ENCODE peak calls at places on chromosome 22, in ten cellular contexts. One of them, this sample, is unnamed.

GRCh38 chr22:27264184-27264583 is 537.4 kb downstream of the MN1 start:
- DNase-seq in esophagus squamous epithelium: no peak
- DNase-seq in Peyer's patch: no peak
- DNase-seq in HCT116: no peak
- DNase-seq in breast epithelium: no peak
- DNase-seq in right lobe of liver: no peak
- DNase-seq in A549: no peak
- DNase-seq in K562: no peak
- DNase-seq in heart left ventricle: no peak
- DNase-seq in ovary: no peak
- DNase-seq in this sample: no peak

GRCh38 chr22:23220485-23221350 is 40.4 kb downstream of the BCR start:
- DNase-seq in breast epithelium: no peak
- DNase-seq in HCT116: no peak
- DNase-seq in heart left ventricle: peak
- DNase-seq in right lobe of liver: no peak
- DNase-seq in A549: no peak
- DNase-seq in esophagus squamous epithelium: no peak
- DNase-seq in ovary: no peak
- DNase-seq in Peyer's patch: peak
- DNase-seq in K562: no peak
- DNase-seq in this sample: no peak

GRCh38 chr22:49370841-49371301 is 456.8 kb downstream of the BRD1 start:
- DNase-seq in ovary: no peak
- DNase-seq in K562: no peak
- DNase-seq in right lobe of liver: no peak
- DNase-seq in HCT116: no peak
- DNase-seq in breast epithelium: no peak
- DNase-seq in esophagus squamous epithelium: no peak
- DNase-seq in A549: no peak
- DNase-seq in Peyer's patch: no peak
- DNase-seq in heart left ventricle: no peak
- DNase-seq in this sample: no peak

GRCh38 chr22:25051983-25052710 is 99.6 kb downstream of the KIAA1671 start:
- DNase-seq in HCT116: no peak
- DNase-seq in heart left ventricle: peak
- DNase-seq in esophagus squamous epithelium: no peak
- DNase-seq in A549: no peak
- DNase-seq in K562: no peak
- DNase-seq in right lobe of liver: peak
- DNase-seq in Peyer's patch: peak
- DNase-seq in breast epithelium: no peak
- DNase-seq in ovary: no peak
- DNase-seq in this sample: peak

GRCh38 chr22:39556970-39557811 is 13.4 kb upstream of the CACNA1I start:
- DNase-seq in breast epithelium: no peak
- DNase-seq in A549: peak
- DNase-seq in K562: peak
- DNase-seq in heart left ventricle: no peak
- DNase-seq in HCT116: no peak
- DNase-seq in ovary: no peak
- DNase-seq in esophagus squamous epithelium: no peak
- DNase-seq in right lobe of liver: no peak
- DNase-seq in Peyer's patch: no peak
- DNase-seq in this sample: peak

GRCh38 chr22:43911351-43911750 is 12.3 kb upstream of the PNPLA3 start:
- DNase-seq in Peyer's patch: no peak
- DNase-seq in A549: no peak
- DNase-seq in breast epithelium: no peak
- DNase-seq in HCT116: no peak
- DNase-seq in right lobe of liver: no peak
- DNase-seq in esophagus squamous epithelium: no peak
- DNase-seq in ovary: no peak
- DNase-seq in heart left ventricle: no peak
- DNase-seq in K562: no peak
- DNase-seq in this sample: no peak

GRCh38 chr22:40396882-40397281 is 26.5 kb downstream of the SGSM3 start:
- DNase-seq in HCT116: no peak
- DNase-seq in K562: no peak
- DNase-seq in ovary: no peak
- DNase-seq in A549: no peak
- DNase-seq in esophagus squamous epithelium: no peak
- DNase-seq in breast epithelium: peak
- DNase-seq in right lobe of liver: no peak
- DNase-seq in heart left ventricle: no peak
- DNase-seq in Peyer's patch: no peak
- DNase-seq in this sample: no peak

GRCh38 chr22:27810566-27810965 is 9.0 kb upstream of the MN1 start:
- DNase-seq in K562: no peak
- DNase-seq in HCT116: no peak
- DNase-seq in right lobe of liver: peak
- DNase-seq in A549: no peak
- DNase-seq in esophagus squamous epithelium: no peak
- DNase-seq in heart left ventricle: peak
- DNase-seq in Peyer's patch: no peak
- DNase-seq in ovary: peak
- DNase-seq in breast epithelium: no peak
- DNase-seq in this sample: peak

DNA sequence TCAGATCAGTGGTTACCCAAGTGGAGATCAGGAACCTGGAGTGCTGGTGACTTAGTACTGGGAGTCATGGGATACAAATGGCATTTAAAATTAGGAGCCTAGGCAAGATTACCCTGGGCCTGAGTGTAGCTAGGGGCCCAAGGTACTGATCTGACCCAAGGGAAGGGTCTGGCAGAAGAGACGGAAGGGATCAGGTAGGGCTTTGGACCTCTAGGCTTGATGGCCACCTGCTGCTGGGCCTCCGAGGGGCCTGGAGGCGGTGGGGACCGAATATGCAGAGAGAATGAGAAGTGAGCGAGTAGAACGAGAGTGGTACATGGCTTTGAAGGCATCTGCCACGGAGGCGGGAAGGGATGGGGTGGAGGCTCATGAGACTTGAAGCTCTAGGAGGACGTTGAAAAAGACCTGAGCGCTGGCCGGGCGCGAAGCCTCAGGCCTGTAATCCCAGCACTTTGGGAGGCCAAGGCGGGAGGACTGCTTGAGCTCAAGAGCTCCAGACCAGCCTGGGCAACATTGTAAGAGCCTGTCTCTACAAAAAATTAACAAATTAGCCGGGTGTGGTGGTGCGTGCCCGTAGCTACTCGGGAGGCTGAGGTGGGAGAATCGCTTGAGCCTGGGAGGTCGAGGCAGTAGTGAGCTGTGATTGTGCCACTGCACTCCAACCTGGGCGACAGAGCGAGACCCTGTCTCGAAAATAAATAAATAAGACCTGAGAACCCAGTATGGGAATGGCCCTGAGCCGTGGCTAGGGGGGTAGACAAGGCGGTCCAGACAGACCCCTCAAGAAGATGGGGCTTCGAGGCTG is 563 bp upstream of the PPIL2 start:
- DNase-seq in A549: no peak
- DNase-seq in HCT116: no peak
- DNase-seq in breast epithelium: no peak
- DNase-seq in heart left ventricle: no peak
- DNase-seq in Peyer's patch: no peak
- DNase-seq in esophagus squamous epithelium: no peak
- DNase-seq in K562: no peak
- DNase-seq in ovary: no peak
- DNase-seq in right lobe of liver: no peak
- DNase-seq in this sample: no peak
- H3K27ac ChIP-seq in A549: peak
- H3K27ac ChIP-seq in HCT116: peak
- H3K27ac ChIP-seq in breast epithelium: peak
- H3K27ac ChIP-seq in heart left ventricle: peak
- H3K27ac ChIP-seq in Peyer's patch: peak
- H3K27ac ChIP-seq in esophagus squamous epithelium: peak
- H3K27ac ChIP-seq in K562: peak
- H3K27ac ChIP-seq in ovary: peak
- H3K27ac ChIP-seq in right lobe of liver: peak
- H3K27ac ChIP-seq in this sample: peak

DNA sequence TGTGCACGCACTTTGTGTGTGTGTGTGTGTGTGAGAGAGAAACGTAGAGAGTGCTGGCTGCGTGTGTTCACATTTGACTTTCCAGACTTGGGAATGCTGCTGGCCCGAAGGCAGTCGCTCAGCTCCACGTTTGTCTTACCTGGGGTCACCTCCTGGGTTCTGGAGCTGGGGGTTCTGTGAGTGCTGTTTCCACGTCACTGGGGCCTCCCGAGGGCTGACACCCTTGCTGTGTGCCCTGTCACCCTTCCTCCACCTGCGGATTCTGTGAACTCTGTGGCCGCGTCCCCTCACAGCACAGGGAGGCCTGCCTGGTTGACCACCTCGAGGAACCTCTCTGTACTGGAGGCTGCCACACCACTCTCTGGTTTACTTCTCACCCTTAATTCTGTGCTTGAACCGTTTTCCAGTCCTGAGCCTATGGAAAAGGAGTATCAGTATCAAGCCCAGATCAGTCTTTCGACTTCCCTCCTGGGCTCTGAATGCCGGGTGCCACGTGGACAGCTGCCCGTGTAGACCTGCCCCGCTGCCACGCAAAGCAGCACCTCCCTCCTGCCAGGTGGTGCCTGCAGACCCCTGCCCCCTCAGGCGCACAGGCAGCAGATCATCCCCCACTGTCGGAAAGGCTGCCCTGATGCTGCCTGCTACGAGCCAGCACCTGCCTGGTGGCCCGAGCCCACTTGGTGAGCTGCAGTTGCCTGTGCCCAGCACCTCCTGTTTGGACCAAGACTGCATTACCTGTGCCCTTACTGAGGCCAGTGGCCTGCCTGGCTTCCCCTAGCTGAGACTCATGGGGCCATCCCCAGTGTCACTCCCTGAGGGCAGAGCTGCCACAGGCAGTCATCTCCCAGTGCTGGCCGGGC is 233.3 kb downstream of the TBC1D22A start:
- DNase-seq in HCT116: no peak
- DNase-seq in breast epithelium: no peak
- DNase-seq in ovary: no peak
- DNase-seq in K562: no peak
- DNase-seq in Peyer's patch: no peak
- DNase-seq in heart left ventricle: no peak
- DNase-seq in esophagus squamous epithelium: no peak
- DNase-seq in A549: no peak
- DNase-seq in right lobe of liver: no peak
- DNase-seq in this sample: no peak
- TF ChIP-seq POLR2A in HCT116: no peak
- TF ChIP-seq POLR2A in breast epithelium: no peak
- TF ChIP-seq POLR2A in ovary: no peak
- TF ChIP-seq POLR2A in K562: no peak
- TF ChIP-seq POLR2A in Peyer's patch: no peak
- TF ChIP-seq POLR2A in heart left ventricle: no peak
- TF ChIP-seq POLR2A in esophagus squamous epithelium: no peak
- TF ChIP-seq POLR2A in A549: no peak
- TF ChIP-seq POLR2A in right lobe of liver: no peak
- TF ChIP-seq POLR2A in this sample: no peak

GRCh38 chr22:20457506-20458240 is 20.0 kb upstream of the SCARF2 start:
- DNase-seq in esophagus squamous epithelium: no peak
- DNase-seq in K562: no peak
- DNase-seq in A549: no peak
- DNase-seq in heart left ventricle: no peak
- DNase-seq in HCT116: no peak
- DNase-seq in right lobe of liver: no peak
- DNase-seq in ovary: no peak
- DNase-seq in breast epithelium: no peak
- DNase-seq in Peyer's patch: no peak
- DNase-seq in this sample: no peak

GRCh38 chr22:20453222-20453621 is 15.6 kb upstream of the SCARF2 start:
- DNase-seq in ovary: no peak
- DNase-seq in A549: no peak
- DNase-seq in right lobe of liver: no peak
- DNase-seq in Peyer's patch: no peak
- DNase-seq in esophagus squamous epithelium: no peak
- DNase-seq in breast epithelium: no peak
- DNase-seq in HCT116: no peak
- DNase-seq in heart left ventricle: no peak
- DNase-seq in K562: no peak
- DNase-seq in this sample: no peak

GRCh38 chr22:20456064-20456721 is 18.6 kb upstream of the SCARF2 start:
- DNase-seq in breast epithelium: no peak
- DNase-seq in heart left ventricle: peak
- DNase-seq in esophagus squamous epithelium: no peak
- DNase-seq in right lobe of liver: peak
- DNase-seq in ovary: peak
- DNase-seq in Peyer's patch: peak
- DNase-seq in A549: peak
- DNase-seq in HCT116: peak
- DNase-seq in K562: peak
- DNase-seq in this sample: peak

GRCh38 chr22:20456722-20457076 is 19.1 kb upstream of the SCARF2 start:
- DNase-seq in ovary: no peak
- DNase-seq in heart left ventricle: no peak
- DNase-seq in HCT116: no peak
- DNase-seq in A549: no peak
- DNase-seq in K562: no peak
- DNase-seq in Peyer's patch: no peak
- DNase-seq in esophagus squamous epithelium: no peak
- DNase-seq in breast epithelium: no peak
- DNase-seq in right lobe of liver: no peak
- DNase-seq in this sample: no peak

DNA sequence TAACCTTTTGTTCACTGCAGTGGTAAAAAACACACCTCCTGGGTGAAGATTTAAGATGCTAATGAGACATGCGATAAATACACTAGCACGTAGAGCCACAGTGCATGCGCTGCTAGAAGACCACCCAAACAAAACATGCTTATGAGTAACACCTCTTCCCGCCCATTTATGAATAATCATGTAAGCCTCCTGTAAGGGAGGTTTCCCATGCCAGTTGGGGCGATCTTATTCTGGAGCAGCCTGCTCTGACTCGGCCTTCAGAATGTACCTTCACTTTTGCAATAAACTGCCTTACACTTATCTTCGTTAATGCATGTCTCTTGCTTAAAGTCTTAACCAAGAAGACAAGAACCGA is 18.1 kb upstream of the SCARF2 start:
- DNase-seq in heart left ventricle: no peak
- DNase-seq in Peyer's patch: no peak
- DNase-seq in K562: no peak
- DNase-seq in esophagus squamous epithelium: no peak
- DNase-seq in breast epithelium: no peak
- DNase-seq in HCT116: no peak
- DNase-seq in ovary: no peak
- DNase-seq in A549: no peak
- DNase-seq in right lobe of liver: no peak
- DNase-seq in this sample: no peak
- H3K27ac ChIP-seq in heart left ventricle: no peak
- H3K27ac ChIP-seq in Peyer's patch: no peak
- H3K27ac ChIP-seq in K562: no peak
- H3K27ac ChIP-seq in esophagus squamous epithelium: no peak
- H3K27ac ChIP-seq in breast epithelium: no peak
- H3K27ac ChIP-seq in HCT116: no peak
- H3K27ac ChIP-seq in ovary: no peak
- H3K27ac ChIP-seq in A549: no peak
- H3K27ac ChIP-seq in right lobe of liver: no peak
- H3K27ac ChIP-seq in this sample: no peak

DNA sequence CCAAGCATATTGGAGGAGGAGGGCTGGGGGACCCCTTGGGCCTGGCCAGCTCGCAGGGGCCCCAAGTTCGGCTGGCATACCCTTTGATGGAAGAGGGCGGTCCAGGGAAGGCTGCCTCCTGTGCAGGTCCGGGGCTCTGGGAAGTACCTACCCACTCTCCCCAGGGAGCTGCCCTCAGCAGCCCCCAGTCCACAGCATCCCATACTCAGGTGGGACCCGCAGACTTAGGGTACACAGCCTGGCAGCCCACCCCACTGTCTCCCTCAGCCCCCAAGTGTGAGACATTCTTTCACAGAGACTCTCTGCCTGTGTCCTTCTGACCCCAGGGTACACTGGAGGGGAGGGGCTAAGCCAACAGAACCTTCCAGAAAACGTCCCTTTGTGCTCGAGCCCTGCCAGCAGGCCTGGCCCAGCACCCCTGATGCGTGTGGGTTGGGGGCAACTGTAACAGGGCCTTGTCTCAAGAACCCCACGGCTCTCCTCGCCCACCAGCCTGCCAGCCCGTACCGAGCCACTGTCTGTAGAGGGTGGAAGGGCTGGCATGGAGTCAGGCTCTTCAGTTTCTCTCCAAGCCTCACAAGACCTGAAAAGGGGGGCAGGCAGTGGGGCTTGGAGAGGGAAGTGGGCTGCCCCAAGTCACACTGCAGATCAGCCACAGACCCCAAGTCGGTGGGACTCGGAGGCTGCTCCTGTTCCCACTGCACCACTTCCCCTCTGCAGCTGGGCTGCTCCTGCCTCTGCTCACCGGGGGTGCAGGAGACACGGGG is 7.0 kb upstream of the TNFRSF13C start:
- DNase-seq in breast epithelium: no peak
- DNase-seq in heart left ventricle: no peak
- DNase-seq in Peyer's patch: no peak
- DNase-seq in ovary: no peak
- DNase-seq in A549: no peak
- DNase-seq in K562: no peak
- DNase-seq in right lobe of liver: no peak
- DNase-seq in HCT116: no peak
- DNase-seq in esophagus squamous epithelium: no peak
- DNase-seq in this sample: no peak
- TF ChIP-seq POLR2A in breast epithelium: no peak
- TF ChIP-seq POLR2A in heart left ventricle: no peak
- TF ChIP-seq POLR2A in Peyer's patch: no peak
- TF ChIP-seq POLR2A in ovary: no peak
- TF ChIP-seq POLR2A in A549: no peak
- TF ChIP-seq POLR2A in K562: no peak
- TF ChIP-seq POLR2A in right lobe of liver: no peak
- TF ChIP-seq POLR2A in HCT116: no peak
- TF ChIP-seq POLR2A in esophagus squamous epithelium: no peak
- TF ChIP-seq POLR2A in this sample: no peak